ENCODE peak calls at places on chromosomes 3 and 15, in six cellular contexts. One of them, this sample, is unnamed. For H3K4me1, the result is how much of the 10 kb centered on the place peaks cover.

GRCh38 chr15:69074011-69074842 is 59.7 kb downstream of the NOX5 start:
- DNase-seq in IMR-90: peak
- DNase-seq in right cardiac atrium: peak
- DNase-seq in OCI-LY7: no peak
- DNase-seq in cardiac muscle cell: peak
- DNase-seq in heart right ventricle: peak
- DNase-seq in this sample: peak

GRCh38 chr15:88331291-88331690 is 74.8 kb upstream of the NTRK3 start:
- DNase-seq in cardiac muscle cell: peak
- DNase-seq in right cardiac atrium: peak
- DNase-seq in heart right ventricle: no peak
- DNase-seq in OCI-LY7: peak
- DNase-seq in IMR-90: peak
- DNase-seq in this sample: peak

GRCh38 chr3:13654330-13655073 is 105.6 kb downstream of the FBLN2 start:
- DNase-seq in IMR-90: no peak
- DNase-seq in right cardiac atrium: no peak
- DNase-seq in cardiac muscle cell: no peak
- DNase-seq in OCI-LY7: no peak
- DNase-seq in heart right ventricle: no peak
- DNase-seq in this sample: no peak

GRCh38 chr15:69454953-69455352 is 2.3 kb downstream of the RPLP1 start:
- DNase-seq in cardiac muscle cell: no peak
- DNase-seq in right cardiac atrium: no peak
- DNase-seq in OCI-LY7: no peak
- DNase-seq in IMR-90: no peak
- DNase-seq in heart right ventricle: no peak
- DNase-seq in this sample: no peak

GRCh38 chr3:50167069-50167781 is 12.1 kb downstream of the SEMA3F start:
- DNase-seq in OCI-LY7: no peak
- DNase-seq in right cardiac atrium: no peak
- DNase-seq in IMR-90: peak
- DNase-seq in heart right ventricle: no peak
- DNase-seq in cardiac muscle cell: no peak
- DNase-seq in this sample: no peak

GRCh38 chr3:80190051-80190450 is 422.3 kb upstream of the ROBO1 start:
- DNase-seq in heart right ventricle: no peak
- DNase-seq in right cardiac atrium: no peak
- DNase-seq in cardiac muscle cell: peak
- DNase-seq in IMR-90: peak
- DNase-seq in OCI-LY7: no peak
- DNase-seq in this sample: no peak

GRCh38 chr3:46923559-46924350 is 46.2 kb downstream of the PTH1R start:
- DNase-seq in right cardiac atrium: no peak
- DNase-seq in IMR-90: peak
- DNase-seq in OCI-LY7: peak
- DNase-seq in cardiac muscle cell: peak
- DNase-seq in heart right ventricle: no peak
- DNase-seq in this sample: no peak

GRCh38 chr3:51283421-51283820 is 101.7 kb upstream of the MANF start:
- DNase-seq in IMR-90: peak
- DNase-seq in OCI-LY7: no peak
- DNase-seq in heart right ventricle: no peak
- DNase-seq in right cardiac atrium: no peak
- DNase-seq in cardiac muscle cell: no peak
- DNase-seq in this sample: no peak

GRCh38 chr3:156727519-156728205 is 53.3 kb downstream of the TIPARP start:
- DNase-seq in cardiac muscle cell: no peak
- DNase-seq in OCI-LY7: peak
- DNase-seq in right cardiac atrium: no peak
- DNase-seq in heart right ventricle: no peak
- DNase-seq in IMR-90: no peak
- DNase-seq in this sample: no peak

GRCh38 chr15:88465633-88466219 is 1.5 kb downstream of the MRPL46 start:
- DNase-seq in OCI-LY7: no peak
- DNase-seq in cardiac muscle cell: peak
- DNase-seq in IMR-90: peak
- DNase-seq in right cardiac atrium: no peak
- DNase-seq in heart right ventricle: no peak
- DNase-seq in this sample: no peak

GRCh38 chr3:175335229-175335628 is 476.1 kb downstream of the NAALADL2 start:
- DNase-seq in OCI-LY7: no peak
- DNase-seq in IMR-90: peak
- DNase-seq in heart right ventricle: no peak
- DNase-seq in cardiac muscle cell: no peak
- DNase-seq in right cardiac atrium: no peak
- DNase-seq in this sample: no peak

GRCh38 chr3:62615258-62615840 is 242.0 kb upstream of the FEZF2 start:
- DNase-seq in OCI-LY7: no peak
- DNase-seq in right cardiac atrium: no peak
- DNase-seq in heart right ventricle: no peak
- DNase-seq in cardiac muscle cell: no peak
- DNase-seq in IMR-90: no peak
- DNase-seq in this sample: no peak

DNA sequence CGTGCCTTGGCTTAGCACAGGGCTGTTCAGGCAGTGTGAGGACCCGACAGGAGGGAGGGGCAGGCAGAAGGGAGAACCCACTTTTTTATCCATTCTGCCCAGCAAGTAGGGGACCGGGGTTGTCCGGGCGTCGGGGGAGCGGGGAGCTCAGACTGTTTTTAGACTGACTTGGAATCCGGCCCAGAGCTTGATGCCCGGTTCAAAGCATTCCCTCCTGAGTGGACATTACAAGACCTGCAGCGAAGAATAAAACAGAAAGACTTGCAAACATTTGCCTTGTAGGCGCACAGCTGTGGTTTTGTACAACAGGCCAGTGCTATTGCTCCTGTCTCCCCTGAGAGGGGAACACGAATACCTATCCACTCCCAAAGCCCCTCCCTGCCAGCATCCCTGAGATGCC is 161.4 kb upstream of the HES1 start:
- DNase-seq in OCI-LY7: no peak
- DNase-seq in heart right ventricle: no peak
- DNase-seq in cardiac muscle cell: no peak
- DNase-seq in IMR-90: peak
- DNase-seq in right cardiac atrium: no peak
- DNase-seq in this sample: no peak
- H3K4me1 ChIP-seq in OCI-LY7: under half
- H3K4me1 ChIP-seq in heart right ventricle: under half
- H3K4me1 ChIP-seq in cardiac muscle cell: under half
- H3K4me1 ChIP-seq in IMR-90: under half
- H3K4me1 ChIP-seq in right cardiac atrium: under half
- H3K4me1 ChIP-seq in this sample: under half

DNA sequence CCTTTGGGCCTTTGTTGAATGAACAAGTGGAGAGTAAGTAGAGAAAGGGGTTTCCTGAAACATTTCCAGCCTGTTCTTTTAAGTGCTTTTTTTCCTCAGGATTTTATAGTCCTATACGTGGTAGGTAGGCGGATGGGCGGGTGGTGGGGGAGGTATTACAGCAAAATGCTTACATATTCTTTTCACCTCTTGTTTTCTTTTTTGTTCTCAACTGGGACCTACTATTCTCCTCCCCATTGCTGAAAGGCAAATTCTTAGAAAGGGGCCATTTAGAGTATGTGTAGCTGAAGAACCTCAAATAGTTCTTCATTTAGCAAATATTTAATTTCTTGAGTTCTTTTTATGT is 135.8 kb downstream of the FNDC3B start:
- DNase-seq in OCI-LY7: no peak
- DNase-seq in right cardiac atrium: no peak
- DNase-seq in IMR-90: no peak
- DNase-seq in cardiac muscle cell: no peak
- DNase-seq in heart right ventricle: no peak
- DNase-seq in this sample: no peak
- H3K4me1 ChIP-seq in OCI-LY7: under half
- H3K4me1 ChIP-seq in right cardiac atrium: under half
- H3K4me1 ChIP-seq in IMR-90: under half
- H3K4me1 ChIP-seq in cardiac muscle cell: under half
- H3K4me1 ChIP-seq in heart right ventricle: half or more
- H3K4me1 ChIP-seq in this sample: under half

GRCh38 chr3:76438971-76439370 is 600.9 kb upstream of the ROBO2 start:
- DNase-seq in cardiac muscle cell: no peak
- DNase-seq in heart right ventricle: no peak
- DNase-seq in IMR-90: peak
- DNase-seq in OCI-LY7: no peak
- DNase-seq in right cardiac atrium: no peak
- DNase-seq in this sample: no peak
- H3K4me1 ChIP-seq in cardiac muscle cell: under half
- H3K4me1 ChIP-seq in heart right ventricle: under half
- H3K4me1 ChIP-seq in IMR-90: under half
- H3K4me1 ChIP-seq in OCI-LY7: under half
- H3K4me1 ChIP-seq in right cardiac atrium: under half
- H3K4me1 ChIP-seq in this sample: under half

GRCh38 chr3:5133689-5134088 is 11.6 kb downstream of the ARL8B start:
- DNase-seq in heart right ventricle: no peak
- DNase-seq in right cardiac atrium: no peak
- DNase-seq in OCI-LY7: no peak
- DNase-seq in cardiac muscle cell: no peak
- DNase-seq in IMR-90: no peak
- DNase-seq in this sample: peak

GRCh38 chr3:5133239-5133638 is 11.1 kb downstream of the ARL8B start:
- DNase-seq in heart right ventricle: no peak
- DNase-seq in IMR-90: no peak
- DNase-seq in right cardiac atrium: no peak
- DNase-seq in cardiac muscle cell: no peak
- DNase-seq in OCI-LY7: no peak
- DNase-seq in this sample: no peak

GRCh38 chr3:5123937-5124336 is 1.8 kb downstream of the ARL8B start:
- DNase-seq in cardiac muscle cell: no peak
- DNase-seq in OCI-LY7: no peak
- DNase-seq in IMR-90: no peak
- DNase-seq in heart right ventricle: no peak
- DNase-seq in right cardiac atrium: no peak
- DNase-seq in this sample: no peak

GRCh38 chr3:5126586-5126985 is 4.5 kb downstream of the ARL8B start:
- DNase-seq in cardiac muscle cell: peak
- DNase-seq in right cardiac atrium: no peak
- DNase-seq in heart right ventricle: no peak
- DNase-seq in OCI-LY7: no peak
- DNase-seq in IMR-90: peak
- DNase-seq in this sample: no peak

DNA sequence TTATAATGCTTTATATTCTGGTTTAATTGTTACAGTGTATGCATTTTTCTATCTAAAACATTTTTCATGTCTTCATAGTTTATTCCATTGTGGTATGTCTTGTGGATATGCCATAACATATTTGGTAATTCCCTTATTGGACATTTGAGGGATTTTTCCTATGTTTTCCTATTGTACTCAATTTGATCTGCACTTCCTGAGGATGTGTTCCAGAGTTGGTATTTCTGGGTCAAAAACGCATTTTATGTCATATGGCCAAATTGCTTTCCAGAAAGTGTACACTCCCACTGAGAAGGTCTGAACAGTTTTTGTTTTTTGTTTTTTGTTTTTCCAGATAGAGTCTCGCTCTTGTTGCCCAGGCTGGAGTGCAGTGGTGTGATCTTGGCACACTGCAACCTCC is 6.8 kb downstream of the ARL8B start:
- DNase-seq in cardiac muscle cell: no peak
- DNase-seq in IMR-90: no peak
- DNase-seq in OCI-LY7: no peak
- DNase-seq in heart right ventricle: no peak
- DNase-seq in right cardiac atrium: no peak
- DNase-seq in this sample: no peak
- H3K4me1 ChIP-seq in cardiac muscle cell: under half
- H3K4me1 ChIP-seq in IMR-90: under half
- H3K4me1 ChIP-seq in OCI-LY7: under half
- H3K4me1 ChIP-seq in heart right ventricle: under half
- H3K4me1 ChIP-seq in right cardiac atrium: under half
- H3K4me1 ChIP-seq in this sample: under half